ENCODE peak calls at places on chromosomes 2 and 18, in four cellular contexts. One of them, this sample, is unnamed.

GRCh38 chr2:8300216-8300615 is 381.6 kb upstream of the ID2 start:
- DNase-seq in HCT116: no peak
- DNase-seq in HepG2: no peak
- DNase-seq in K562: no peak
- DNase-seq in this sample: no peak

GRCh38 chr2:209864716-209865295 is 93.2 kb downstream of the UNC80 start:
- DNase-seq in HCT116: no peak
- DNase-seq in HepG2: no peak
- DNase-seq in K562: no peak
- DNase-seq in this sample: no peak

GRCh38 chr2:235007664-235008457 is 56.0 kb downstream of the SH3BP4 start:
- DNase-seq in HCT116: no peak
- DNase-seq in HepG2: no peak
- DNase-seq in K562: no peak
- DNase-seq in this sample: no peak

GRCh38 chr18:51030537-51031258 is 685 bp downstream of the SMAD4 start:
- DNase-seq in HCT116: no peak
- DNase-seq in HepG2: peak
- DNase-seq in K562: peak
- DNase-seq in this sample: no peak

GRCh38 chr18:61825386-61825785 is 67.4 kb downstream of the RNF152 start:
- DNase-seq in HCT116: no peak
- DNase-seq in HepG2: no peak
- DNase-seq in K562: no peak
- DNase-seq in this sample: no peak

GRCh38 chr2:166653185-166653813 is 159.2 kb upstream of the SCN7A start:
- DNase-seq in HCT116: no peak
- DNase-seq in HepG2: peak
- DNase-seq in K562: no peak
- DNase-seq in this sample: no peak

GRCh38 chr18:45014047-45014501 is 333.4 kb downstream of the SETBP1 start:
- DNase-seq in HCT116: no peak
- DNase-seq in HepG2: no peak
- DNase-seq in K562: no peak
- DNase-seq in this sample: no peak

GRCh38 chr2:72833084-72833714 is 7.4 kb upstream of the EXOC6B start:
- DNase-seq in HCT116: no peak
- DNase-seq in HepG2: no peak
- DNase-seq in K562: no peak
- DNase-seq in this sample: no peak

GRCh38 chr2:138720035-138720589 is 60.1 kb downstream of the NXPH2 start:
- DNase-seq in HCT116: no peak
- DNase-seq in HepG2: peak
- DNase-seq in K562: no peak
- DNase-seq in this sample: no peak

GRCh38 chr2:230990131-230990898 is 5.6 kb upstream of the SPATA3 start:
- DNase-seq in HCT116: no peak
- DNase-seq in HepG2: no peak
- DNase-seq in K562: no peak
- DNase-seq in this sample: no peak

GRCh38 chr2:23700627-23701026 is 226.3 kb downstream of the ATAD2B start:
- DNase-seq in HCT116: no peak
- DNase-seq in HepG2: no peak
- DNase-seq in K562: no peak
- DNase-seq in this sample: no peak

GRCh38 chr2:65081232-65081685 is 25.0 kb downstream of the CEP68 start:
- DNase-seq in HCT116: no peak
- DNase-seq in HepG2: no peak
- DNase-seq in K562: peak
- DNase-seq in this sample: no peak

GRCh38 chr2:75200140-75200985 is 1.0 kb upstream of the TACR1 start:
- DNase-seq in HCT116: no peak
- DNase-seq in HepG2: no peak
- DNase-seq in K562: no peak
- DNase-seq in this sample: no peak

GRCh38 chr2:168773719-168774521 is 28.5 kb upstream of the NOSTRIN start:
- DNase-seq in HCT116: peak
- DNase-seq in HepG2: peak
- DNase-seq in K562: peak
- DNase-seq in this sample: no peak

GRCh38 chr2:176130153-176130916 is 830 bp downstream of the HOXD8 start:
- DNase-seq in HCT116: no peak
- DNase-seq in HepG2: no peak
- DNase-seq in K562: peak
- DNase-seq in this sample: no peak

GRCh38 chr2:81078102-81078501 is 773.5 kb upstream of the LRRTM1 start:
- DNase-seq in HCT116: no peak
- DNase-seq in HepG2: no peak
- DNase-seq in K562: no peak
- DNase-seq in this sample: no peak

GRCh38 chr18:58247363-58247834 is 203.4 kb downstream of the NEDD4L start:
- DNase-seq in HCT116: no peak
- DNase-seq in HepG2: no peak
- DNase-seq in K562: no peak
- DNase-seq in this sample: no peak

GRCh38 chr2:8819194-8819593 is 18.2 kb downstream of the KIDINS220 start:
- DNase-seq in HCT116: no peak
- DNase-seq in HepG2: no peak
- DNase-seq in K562: no peak
- DNase-seq in this sample: no peak

GRCh38 chr2:178301595-178302324 is 107.4 kb downstream of the OSBPL6 start:
- DNase-seq in HCT116: no peak
- DNase-seq in HepG2: no peak
- DNase-seq in K562: no peak
- DNase-seq in this sample: no peak

GRCh38 chr2:40466332-40466731 is 14.4 kb upstream of the SLC8A1 start:
- DNase-seq in HCT116: no peak
- DNase-seq in HepG2: no peak
- DNase-seq in K562: no peak
- DNase-seq in this sample: no peak

GRCh38 chr2:239944706-239945551 is 80.2 kb downstream of the NDUFA10 start:
- DNase-seq in HCT116: no peak
- DNase-seq in HepG2: no peak
- DNase-seq in K562: no peak
- DNase-seq in this sample: no peak

GRCh38 chr18:23994361-23994902 is 20.1 kb upstream of the TTC39C start:
- DNase-seq in HCT116: peak
- DNase-seq in HepG2: peak
- DNase-seq in K562: no peak
- DNase-seq in this sample: no peak

DNA sequence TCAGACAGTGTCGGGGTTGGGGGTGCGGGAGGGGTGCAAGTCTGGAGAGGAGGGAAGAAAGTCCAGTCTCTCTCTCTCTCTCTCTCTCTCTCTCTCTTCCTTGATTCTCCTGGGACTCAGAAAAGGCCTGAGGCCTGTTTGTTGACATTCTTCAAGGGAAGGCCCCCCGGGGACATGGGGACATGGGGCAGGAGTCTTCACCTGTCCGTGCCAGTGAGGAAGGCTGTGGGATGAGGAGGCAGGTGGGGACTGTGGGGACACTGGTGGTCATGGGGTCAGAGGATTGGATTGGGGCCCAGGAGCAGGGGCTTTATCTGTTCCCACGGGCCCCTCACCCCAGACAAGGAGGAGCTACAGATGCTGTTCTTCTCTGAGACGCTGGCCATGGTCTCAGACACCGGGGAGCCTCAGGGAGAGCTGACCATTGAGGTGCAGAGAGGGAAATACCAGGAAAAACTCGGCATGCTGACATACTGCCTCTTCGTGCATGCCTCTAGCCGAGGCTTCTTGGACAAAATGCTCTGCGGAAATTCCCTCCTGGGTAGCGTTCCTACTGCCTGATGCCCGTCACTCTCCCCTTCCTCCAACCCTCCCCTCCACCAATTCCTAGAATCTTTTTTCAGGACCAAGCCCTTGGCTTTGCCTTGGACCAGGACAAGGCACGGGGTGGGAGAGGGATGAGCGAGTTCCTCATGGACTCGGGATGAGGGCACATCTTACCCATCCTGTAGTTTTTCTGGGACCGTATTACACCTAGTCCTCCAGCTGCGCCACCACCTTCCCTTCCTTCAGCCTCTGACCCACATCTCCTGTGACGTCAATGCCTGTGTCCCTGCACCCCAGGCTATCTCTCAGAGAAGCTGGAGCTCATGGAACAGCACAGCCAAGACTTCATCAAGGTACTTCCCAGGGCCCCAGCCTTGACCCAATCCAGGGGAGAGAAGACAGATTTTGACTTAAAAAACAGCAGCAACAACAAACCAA is 829 bp downstream of the CATIP start:
- DNase-seq in HCT116: no peak
- DNase-seq in HepG2: no peak
- DNase-seq in K562: peak
- DNase-seq in this sample: no peak
- TF ChIP-seq REST in HCT116: no peak
- TF ChIP-seq REST in HepG2: no peak
- TF ChIP-seq REST in K562: no peak
- TF ChIP-seq REST in this sample: no peak

DNA sequence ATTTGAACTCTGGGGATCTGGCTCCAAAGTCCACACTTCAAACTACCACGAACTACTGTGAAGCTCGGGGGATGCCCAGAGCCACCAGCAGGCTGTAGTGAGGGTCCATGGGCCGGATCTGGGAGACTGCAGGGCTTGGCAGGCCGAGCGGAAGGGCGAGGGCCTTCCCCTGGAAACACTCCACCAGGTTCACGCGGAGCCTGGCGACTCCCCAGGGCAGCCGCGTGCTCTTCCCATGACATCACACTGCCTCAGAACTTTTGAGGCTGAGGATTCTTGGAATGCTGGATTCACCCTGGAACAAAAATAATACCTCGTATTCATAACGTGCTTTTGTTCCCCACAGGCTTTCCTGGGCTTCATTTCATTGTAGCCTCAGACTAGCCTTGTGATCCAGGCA is 201.0 kb downstream of the SMAD7 start:
- DNase-seq in HCT116: no peak
- DNase-seq in HepG2: no peak
- DNase-seq in K562: no peak
- DNase-seq in this sample: no peak
- TF ChIP-seq ATF3 in HCT116: no peak
- TF ChIP-seq ATF3 in HepG2: no peak
- TF ChIP-seq ATF3 in K562: no peak
- TF ChIP-seq ATF3 in this sample: no peak

GRCh38 chr2:11663427-11663826 is 6.6 kb downstream of the NTSR2 start:
- DNase-seq in HCT116: no peak
- DNase-seq in HepG2: no peak
- DNase-seq in K562: no peak
- DNase-seq in this sample: no peak

GRCh38 chr2:11667866-11668637 is 1.9 kb downstream of the NTSR2 start:
- DNase-seq in HCT116: no peak
- DNase-seq in HepG2: no peak
- DNase-seq in K562: no peak
- DNase-seq in this sample: no peak

GRCh38 chr2:11665028-11665427 is 5.0 kb downstream of the NTSR2 start:
- DNase-seq in HCT116: no peak
- DNase-seq in HepG2: no peak
- DNase-seq in K562: no peak
- DNase-seq in this sample: no peak

GRCh38 chr2:11667194-11667593 is 2.8 kb downstream of the NTSR2 start:
- DNase-seq in HCT116: no peak
- DNase-seq in HepG2: no peak
- DNase-seq in K562: no peak
- DNase-seq in this sample: no peak

DNA sequence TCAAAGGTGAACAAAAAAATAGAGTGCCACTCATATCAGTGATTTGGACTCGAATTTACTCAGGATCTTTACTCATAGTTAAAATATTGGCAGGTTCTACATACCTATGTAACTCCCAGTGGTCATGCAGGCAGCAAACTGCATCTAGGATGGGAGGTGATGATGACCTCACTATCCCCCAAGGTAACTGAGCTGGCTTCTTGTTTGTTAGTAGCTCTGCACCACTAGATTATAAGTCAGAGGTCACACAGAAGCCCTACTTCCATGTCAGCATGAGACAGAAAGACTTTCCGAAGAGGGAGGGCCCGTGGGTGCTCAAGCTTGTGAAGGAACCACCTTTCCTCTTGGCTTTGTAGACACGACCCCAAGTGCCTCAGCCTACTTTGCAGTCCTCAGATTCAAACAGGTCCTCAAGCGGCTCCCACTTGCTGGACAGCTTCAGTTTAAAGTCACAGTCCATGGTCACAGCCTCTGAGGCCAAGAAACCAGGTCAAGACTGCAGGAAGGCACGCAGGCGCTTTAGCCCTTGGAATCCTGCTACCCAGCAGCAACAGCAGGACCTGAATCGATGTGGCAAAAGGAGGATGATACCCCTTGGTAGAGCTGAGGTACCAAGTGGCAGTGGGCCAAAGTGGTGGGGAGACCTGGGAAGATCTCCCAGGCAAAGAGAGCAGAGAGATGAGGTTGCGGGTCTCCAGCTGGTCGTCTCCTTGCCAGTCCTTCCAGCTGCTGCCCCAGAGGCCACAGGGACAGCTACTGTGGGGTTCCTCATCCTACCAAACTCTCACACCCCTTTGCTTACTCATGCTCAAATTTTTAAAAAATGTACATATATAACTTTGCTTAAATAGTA is 4.3 kb downstream of the NTSR2 start:
- DNase-seq in HCT116: no peak
- DNase-seq in HepG2: no peak
- DNase-seq in K562: no peak
- DNase-seq in this sample: no peak
- TF ChIP-seq REST in HCT116: no peak
- TF ChIP-seq REST in HepG2: no peak
- TF ChIP-seq REST in K562: no peak
- TF ChIP-seq REST in this sample: no peak

GRCh38 chr2:15302154-15302553 is 259.0 kb downstream of the NBAS start:
- DNase-seq in HCT116: no peak
- DNase-seq in HepG2: no peak
- DNase-seq in K562: peak
- DNase-seq in this sample: no peak
- TF ChIP-seq ATF3 in HCT116: no peak
- TF ChIP-seq ATF3 in HepG2: no peak
- TF ChIP-seq ATF3 in K562: no peak
- TF ChIP-seq ATF3 in this sample: no peak